ENCODE peak calls at places on chromosome 20, in four cellular contexts. One of them, this sample, is unnamed.

GRCh38 chr20:41029150-41029872 is 689 bp downstream of the TOP1 start:
- DNase-seq in colonic mucosa: peak
- DNase-seq in fibroblast of mammary gland: no peak
- DNase-seq in cardiac muscle cell: peak
- DNase-seq in this sample: peak

GRCh38 chr20:34522969-34523871 is 7.0 kb downstream of the DYNLRB1 start:
- DNase-seq in colonic mucosa: peak
- DNase-seq in fibroblast of mammary gland: peak
- DNase-seq in cardiac muscle cell: peak
- DNase-seq in this sample: peak

GRCh38 chr20:50992733-50993457 is 30.0 kb downstream of the KCNG1 start:
- DNase-seq in colonic mucosa: peak
- DNase-seq in fibroblast of mammary gland: peak
- DNase-seq in cardiac muscle cell: peak
- DNase-seq in this sample: peak

GRCh38 chr20:1187605-1188171 is 2.9 kb upstream of the TMEM74B start:
- DNase-seq in colonic mucosa: no peak
- DNase-seq in fibroblast of mammary gland: no peak
- DNase-seq in cardiac muscle cell: no peak
- DNase-seq in this sample: no peak

GRCh38 chr20:21339499-21339898 is 36.4 kb downstream of the XRN2 start:
- DNase-seq in colonic mucosa: no peak
- DNase-seq in fibroblast of mammary gland: peak
- DNase-seq in cardiac muscle cell: no peak
- DNase-seq in this sample: no peak

GRCh38 chr20:51036827-51037229 is 13.9 kb upstream of the KCNG1 start:
- DNase-seq in colonic mucosa: no peak
- DNase-seq in fibroblast of mammary gland: peak
- DNase-seq in cardiac muscle cell: no peak
- DNase-seq in this sample: no peak

GRCh38 chr20:49741940-49742339 is 28.3 kb upstream of the B4GALT5 start:
- DNase-seq in colonic mucosa: no peak
- DNase-seq in fibroblast of mammary gland: no peak
- DNase-seq in cardiac muscle cell: no peak
- DNase-seq in this sample: no peak

GRCh38 chr20:51287628-51288413 is 254.7 kb downstream of the NFATC2 start:
- DNase-seq in colonic mucosa: no peak
- DNase-seq in fibroblast of mammary gland: no peak
- DNase-seq in cardiac muscle cell: peak
- DNase-seq in this sample: no peak

GRCh38 chr20:40802886-40803285 is 113.8 kb upstream of the MAFB start:
- DNase-seq in colonic mucosa: no peak
- DNase-seq in fibroblast of mammary gland: no peak
- DNase-seq in cardiac muscle cell: no peak
- DNase-seq in this sample: no peak

GRCh38 chr20:48945840-48946514 is 24.5 kb downstream of the ARFGEF2 start:
- DNase-seq in colonic mucosa: peak
- DNase-seq in fibroblast of mammary gland: peak
- DNase-seq in cardiac muscle cell: no peak
- DNase-seq in this sample: no peak

GRCh38 chr20:991850-992249 is 10.3 kb downstream of the RSPO4 start:
- DNase-seq in colonic mucosa: no peak
- DNase-seq in fibroblast of mammary gland: no peak
- DNase-seq in cardiac muscle cell: no peak
- DNase-seq in this sample: no peak

GRCh38 chr20:48813446-48813747 is 14.4 kb downstream of the PREX1 start:
- DNase-seq in colonic mucosa: no peak
- DNase-seq in fibroblast of mammary gland: no peak
- DNase-seq in cardiac muscle cell: no peak
- DNase-seq in this sample: no peak

GRCh38 chr20:57964011-57964862 is 254.4 kb upstream of the PMEPA1 start:
- DNase-seq in colonic mucosa: no peak
- DNase-seq in fibroblast of mammary gland: peak
- DNase-seq in cardiac muscle cell: no peak
- DNase-seq in this sample: no peak

GRCh38 chr20:20207291-20207690 is 155.0 kb downstream of the CFAP61 start:
- DNase-seq in colonic mucosa: no peak
- DNase-seq in fibroblast of mammary gland: no peak
- DNase-seq in cardiac muscle cell: peak
- DNase-seq in this sample: peak

GRCh38 chr20:650954-651353 is 2.0 kb downstream of the SRXN1 start:
- DNase-seq in colonic mucosa: no peak
- DNase-seq in fibroblast of mammary gland: peak
- DNase-seq in cardiac muscle cell: no peak
- DNase-seq in this sample: no peak

GRCh38 chr20:34110025-34111013 is 1.7 kb downstream of the EIF2S2 start:
- DNase-seq in colonic mucosa: no peak
- DNase-seq in fibroblast of mammary gland: peak
- DNase-seq in cardiac muscle cell: no peak
- DNase-seq in this sample: no peak

GRCh38 chr20:7980332-7981046 is 39.1 kb downstream of the TMX4 start:
- DNase-seq in colonic mucosa: no peak
- DNase-seq in fibroblast of mammary gland: peak
- DNase-seq in cardiac muscle cell: peak
- DNase-seq in this sample: no peak
- TF ChIP-seq CTCF in colonic mucosa: no peak
- TF ChIP-seq CTCF in fibroblast of mammary gland: peak
- TF ChIP-seq CTCF in cardiac muscle cell: peak
- TF ChIP-seq CTCF in this sample: peak

GRCh38 chr20:9978395-9979004 is 56.3 kb upstream of the ANKEF1 start:
- DNase-seq in colonic mucosa: peak
- DNase-seq in fibroblast of mammary gland: peak
- DNase-seq in cardiac muscle cell: peak
- DNase-seq in this sample: no peak
- TF ChIP-seq CTCF in colonic mucosa: peak
- TF ChIP-seq CTCF in fibroblast of mammary gland: peak
- TF ChIP-seq CTCF in cardiac muscle cell: peak
- TF ChIP-seq CTCF in this sample: peak

GRCh38 chr20:36571564-36572504 is 1.6 kb upstream of the TGIF2 start:
- DNase-seq in colonic mucosa: no peak
- DNase-seq in fibroblast of mammary gland: no peak
- DNase-seq in cardiac muscle cell: peak
- DNase-seq in this sample: no peak
- TF ChIP-seq CTCF in colonic mucosa: no peak
- TF ChIP-seq CTCF in fibroblast of mammary gland: no peak
- TF ChIP-seq CTCF in cardiac muscle cell: no peak
- TF ChIP-seq CTCF in this sample: no peak

GRCh38 chr20:25481235-25481917 is 73.9 kb downstream of the GINS1 start:
- DNase-seq in colonic mucosa: no peak
- DNase-seq in fibroblast of mammary gland: no peak
- DNase-seq in cardiac muscle cell: no peak
- DNase-seq in this sample: no peak
- TF ChIP-seq CTCF in colonic mucosa: no peak
- TF ChIP-seq CTCF in fibroblast of mammary gland: no peak
- TF ChIP-seq CTCF in cardiac muscle cell: no peak
- TF ChIP-seq CTCF in this sample: no peak

GRCh38 chr20:18380908-18381529 is 85.8 kb downstream of the DZANK1 start:
- DNase-seq in colonic mucosa: no peak
- DNase-seq in fibroblast of mammary gland: no peak
- DNase-seq in cardiac muscle cell: no peak
- DNase-seq in this sample: no peak
- TF ChIP-seq CTCF in colonic mucosa: no peak
- TF ChIP-seq CTCF in fibroblast of mammary gland: no peak
- TF ChIP-seq CTCF in cardiac muscle cell: no peak
- TF ChIP-seq CTCF in this sample: no peak

GRCh38 chr20:47780990-47781389 is 4.3 kb downstream of the SULF2 start:
- DNase-seq in colonic mucosa: no peak
- DNase-seq in fibroblast of mammary gland: no peak
- DNase-seq in cardiac muscle cell: no peak
- DNase-seq in this sample: peak
- TF ChIP-seq CTCF in colonic mucosa: no peak
- TF ChIP-seq CTCF in fibroblast of mammary gland: no peak
- TF ChIP-seq CTCF in cardiac muscle cell: no peak
- TF ChIP-seq CTCF in this sample: peak

DNA sequence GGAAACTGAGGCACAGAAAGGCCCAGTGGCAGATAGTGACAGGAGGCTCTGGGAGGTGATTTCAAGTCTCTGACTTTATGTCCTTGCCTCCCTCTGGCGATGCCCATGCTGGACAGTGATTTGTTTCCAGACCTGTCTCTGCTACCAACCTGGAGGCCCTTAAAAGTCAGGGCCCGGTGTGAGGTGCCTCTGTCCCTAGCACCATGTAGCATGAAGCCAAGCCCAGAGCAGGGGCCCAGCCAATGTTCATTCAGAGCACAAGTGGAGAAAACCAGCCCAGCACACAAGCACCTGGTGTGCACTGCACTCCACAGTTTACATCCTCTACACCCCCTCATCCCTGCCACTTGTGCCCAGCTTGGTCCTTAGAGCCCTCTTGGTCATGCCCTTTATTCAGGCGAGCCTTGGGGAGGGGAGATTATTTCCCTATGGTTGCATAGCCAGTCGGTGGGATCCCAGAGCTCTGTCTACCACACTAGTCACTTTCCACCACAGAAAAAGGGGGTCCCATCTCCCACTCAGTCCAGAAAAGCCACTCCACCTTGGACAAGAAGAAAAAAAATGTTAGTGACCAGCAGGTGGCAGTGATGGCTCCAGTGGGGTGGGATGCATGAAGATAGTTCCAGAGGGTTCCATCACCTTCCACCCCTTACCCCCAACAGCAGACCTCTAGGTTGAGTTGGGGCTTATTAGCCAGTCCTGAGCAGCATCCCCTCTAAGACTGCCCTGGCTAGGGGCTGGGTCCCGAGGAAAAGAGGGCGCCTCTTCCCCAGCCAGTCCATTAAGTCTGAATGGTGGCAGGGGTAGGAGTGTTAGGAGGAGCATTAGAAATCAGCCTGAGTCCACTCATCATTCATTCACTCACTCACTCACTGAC is 30.9 kb downstream of the KIAA1755 start:
- DNase-seq in colonic mucosa: no peak
- DNase-seq in fibroblast of mammary gland: peak
- DNase-seq in cardiac muscle cell: peak
- DNase-seq in this sample: no peak
- TF ChIP-seq CTCF in colonic mucosa: peak
- TF ChIP-seq CTCF in fibroblast of mammary gland: peak
- TF ChIP-seq CTCF in cardiac muscle cell: peak
- TF ChIP-seq CTCF in this sample: peak

GRCh38 chr20:59428441-59429205 is 128.2 kb downstream of the EDN3 start:
- DNase-seq in colonic mucosa: no peak
- DNase-seq in fibroblast of mammary gland: no peak
- DNase-seq in cardiac muscle cell: no peak
- DNase-seq in this sample: no peak
- TF ChIP-seq CTCF in colonic mucosa: no peak
- TF ChIP-seq CTCF in fibroblast of mammary gland: no peak
- TF ChIP-seq CTCF in cardiac muscle cell: no peak
- TF ChIP-seq CTCF in this sample: peak